ENCODE peak calls at places on chromosomes 1 and 21, in nine cellular contexts. O is brain microvascular endothelial cell, U is BJ, C is lower leg skin, X is GM06990, P is GM12865, T is ovary, B is right atrium auricular region, S is tibial artery. M is an unnamed sample.

GRCh38 chr1:94259635-94260289 is 22.4 kb upstream of the ARHGAP29 start:
- DNase-seq in O (peak; percentile 84), U (no peak), C (no peak), X (no peak), P (no peak), T (no peak), B (no peak), S (no peak), M (no peak)

GRCh38 chr1:178230881-178231409 is 137.0 kb downstream of the RASAL2 start:
- DNase-seq in O (no peak), U (no peak), C (no peak), X (no peak), P (no peak), T (no peak), B (no peak), S (no peak), M (no peak)

GRCh38 chr1:165367375-165367993 is 11.0 kb upstream of the LMX1A start:
- DNase-seq in O (peak; percentile 51), U (no peak), C (peak; percentile 95), X (no peak), P (peak; percentile 78), T (peak; percentile 87), B (peak; percentile 79), S (peak; percentile 82), M (peak; percentile 83)

GRCh38 chr1:34162852-34163766 is 1.9 kb downstream of the CSMD2 start:
- DNase-seq in O (peak; percentile 61), U (peak; percentile 77), C (peak; percentile 87), X (peak; percentile 79), P (peak; percentile 64), T (no peak), B (peak; percentile 65), S (peak; percentile 72), M (peak; percentile 25)

GRCh38 chr1:8154621-8155052 is 128.5 kb upstream of the ERRFI1 start:
- DNase-seq in O (no peak), U (no peak), C (no peak), X (no peak), P (no peak), T (no peak), B (no peak), S (no peak), M (no peak)

GRCh38 chr1:87853576-87854351 is 525.1 kb downstream of the LMO4 start:
- DNase-seq in O (no peak), U (no peak), C (no peak), X (no peak), P (no peak), T (no peak), B (no peak), S (no peak), M (no peak)

GRCh38 chr1:234906654-234907053 is 222.0 kb downstream of the TOMM20 start:
- DNase-seq in O (no peak), U (no peak), C (no peak), X (no peak), P (no peak), T (no peak), B (no peak), S (no peak), M (no peak)

GRCh38 chr1:89516055-89516454 is 8.6 kb upstream of the LRRC8B start:
- DNase-seq in O (peak; percentile 73), U (no peak), C (no peak), X (no peak), P (no peak), T (no peak), B (no peak), S (no peak), M (no peak)

GRCh38 chr1:29197590-29197924 is 15.9 kb upstream of the SRSF4 start:
- DNase-seq in O (peak; percentile 47), U (no peak), C (no peak), X (no peak), P (peak; percentile 58), T (no peak), B (no peak), S (no peak), M (peak; percentile 48)

GRCh38 chr1:44817771-44818495 is 9.6 kb downstream of the BTBD19 start:
- DNase-seq in O (no peak), U (no peak), C (peak; percentile 15), X (no peak), P (no peak), T (peak; percentile 6), B (no peak), S (peak; percentile 16), M (no peak)

GRCh38 chr1:96583903-96584302 is 137.7 kb upstream of the PTBP2 start:
- DNase-seq in O (no peak), U (no peak), C (no peak), X (no peak), P (no peak), T (no peak), B (no peak), S (no peak), M (no peak)

GRCh38 chr1:23194119-23194984 is 22.9 kb downstream of the HTR1D start:
- DNase-seq in O (peak; percentile 98), U (peak; percentile 84), C (no peak), X (no peak), P (no peak), T (no peak), B (no peak), S (no peak), M (no peak)

GRCh38 chr1:37699147-37699546 is 6.8 kb downstream of the CDCA8 start:
- DNase-seq in O (no peak), U (no peak), C (no peak), X (no peak), P (no peak), T (no peak), B (no peak), S (no peak), M (no peak)

GRCh38 chr1:4344065-4344753 is 310.2 kb upstream of the AJAP1 start:
- DNase-seq in O (no peak), U (no peak), C (no peak), X (no peak), P (peak; percentile 41), T (no peak), B (no peak), S (no peak), M (no peak)

GRCh38 chr1:42144336-42145189 is 8.6 kb upstream of the GUCA2B start:
- DNase-seq in O (no peak), U (no peak), C (peak; percentile 71), X (no peak), P (no peak), T (no peak), B (peak; percentile 42), S (no peak), M (no peak)

GRCh38 chr21:35045539-35046222 is 3.4 kb downstream of the RUNX1 start:
- DNase-seq in O (no peak), U (no peak), C (no peak), X (peak; percentile 35), P (peak; percentile 32), T (no peak), B (no peak), S (no peak), M (no peak)

GRCh38 chr1:97824200-97824599 is 96.6 kb downstream of the DPYD start:
- DNase-seq in O (no peak), U (no peak), C (no peak), X (no peak), P (no peak), T (no peak), B (no peak), S (no peak), M (no peak)

GRCh38 chr1:3459051-3459908 is 4.8 kb downstream of the ARHGEF16 start:
- DNase-seq in O (no peak), U (no peak), C (no peak), X (no peak), P (no peak), T (peak; percentile 17), B (no peak), S (no peak), M (peak; percentile 47)

DNA sequence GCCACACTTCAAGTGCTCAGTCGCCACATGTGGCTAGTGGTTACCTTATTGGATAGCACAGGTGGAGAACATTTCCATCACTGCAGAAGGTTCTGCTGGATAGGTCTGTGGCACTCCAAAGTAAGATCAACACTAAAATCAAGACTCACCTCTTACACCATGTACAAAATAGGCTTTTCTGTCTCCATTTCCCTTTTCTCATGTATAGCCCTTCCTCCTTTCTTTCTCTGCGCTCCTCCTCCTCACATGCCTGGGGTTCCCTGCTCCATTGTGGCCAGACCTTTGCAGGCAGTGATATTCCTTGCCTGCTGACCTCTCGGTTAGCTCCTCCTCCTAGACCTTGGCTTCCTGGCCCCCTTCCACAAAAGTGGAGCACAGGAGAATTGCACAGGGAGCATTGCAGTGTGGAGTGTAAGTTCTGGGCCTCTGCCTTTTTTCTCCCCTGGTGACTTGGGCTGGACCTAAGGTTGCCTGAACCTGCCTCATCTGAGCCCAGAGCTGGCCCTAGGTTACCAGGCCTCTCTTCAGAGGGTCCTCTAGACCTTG is 33.2 kb upstream of the RBM15 start:
- DNase-seq in O (no peak), U (no peak), C (no peak), X (no peak), P (no peak), T (no peak), B (no peak), S (no peak), M (no peak)
- TF ChIP-seq CTCF in O (no peak), U (no peak), C (no peak), X (no peak), P (no peak), T (no peak), B (no peak), S (no peak), M (no peak)

GRCh38 chr1:79497193-79497773 is 490.8 kb upstream of the ADGRL4 start:
- DNase-seq in O (peak; percentile 29), U (no peak), C (no peak), X (no peak), P (peak; percentile 50), T (no peak), B (no peak), S (no peak), M (no peak)
- TF ChIP-seq CTCF in O (peak; percentile 87), U (peak; percentile 92), C (no peak), X (peak; percentile 89), P (peak; percentile 83), T (no peak), B (peak; percentile 53), S (peak; percentile 53), M (peak; percentile 54)

GRCh38 chr1:19405195-19405760 is 80.1 kb downstream of the CAPZB start:
- DNase-seq in O (no peak), U (no peak), C (no peak), X (no peak), P (no peak), T (no peak), B (no peak), S (no peak), M (no peak)
- TF ChIP-seq CTCF in O (peak; percentile 49), U (peak; percentile 43), C (no peak), X (no peak), P (no peak), T (no peak), B (peak; percentile 25), S (peak; percentile 10), M (peak; percentile 16)

DNA sequence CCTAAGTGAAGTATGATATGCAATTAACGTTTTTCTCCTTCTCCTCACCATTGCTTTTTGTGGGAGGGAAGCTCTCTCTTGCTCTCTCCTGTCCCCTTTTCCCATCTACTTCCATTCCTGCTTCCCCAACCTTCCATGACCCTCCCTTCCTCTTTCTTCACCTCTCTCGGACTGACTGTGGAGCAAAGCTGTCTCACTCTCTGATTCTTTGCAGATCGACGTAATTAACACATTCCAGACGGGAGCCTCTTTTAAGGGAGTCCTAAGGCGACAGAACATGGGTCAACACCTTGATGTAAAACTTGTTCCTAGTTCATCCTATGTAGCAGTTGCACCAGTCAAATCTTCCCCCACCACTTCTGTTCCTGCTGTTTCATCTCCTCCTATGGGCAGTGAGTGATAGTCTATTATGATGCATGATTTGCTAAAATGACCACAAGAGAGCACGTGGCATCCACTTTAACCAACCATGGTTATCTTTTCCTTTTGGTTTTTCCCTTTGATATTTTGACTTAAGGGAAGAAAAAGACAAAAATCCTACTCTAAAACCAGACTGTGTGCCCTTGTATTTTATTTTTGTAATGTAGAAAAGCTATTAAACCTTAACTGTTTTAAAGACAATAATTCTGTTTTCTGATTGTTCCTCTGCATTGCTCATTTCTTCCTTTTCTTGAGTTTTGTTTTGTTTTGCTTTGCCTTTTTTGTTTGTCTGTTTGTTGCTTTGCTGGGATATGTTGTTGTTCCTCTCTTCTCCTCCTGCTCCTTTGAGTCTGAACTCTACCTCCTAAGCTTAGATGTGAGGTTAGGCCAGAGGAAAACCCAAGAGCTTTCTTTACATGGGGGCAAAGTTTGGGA is 31.7 kb upstream of the LAX1 start:
- DNase-seq in O (no peak), U (no peak), C (no peak), X (no peak), P (no peak), T (no peak), B (no peak), S (no peak), M (no peak)
- TF ChIP-seq CTCF in O (no peak), U (no peak), C (no peak), X (no peak), P (no peak), T (no peak), B (no peak), S (no peak), M (no peak)

M was measured in transverse colon.